ENCODE peak calls at places on chromosomes 12 and 14, in five cellular contexts. E is hepatic stellate cell, L is bronchial epithelial cell, N is WTC11, I is NAMALWA. S is an unnamed sample.

GRCh38 chr12:94263905-94264655 is 115.7 kb downstream of the PLXNC1 start:
- DNase-seq in E (no peak), L (no peak), N (peak), I (no peak), S (peak)

GRCh38 chr12:51082561-51083139 is 746 bp downstream of the CSRNP2 start:
- DNase-seq in E (peak), L (peak), N (no peak), I (peak), S (peak)

GRCh38 chr12:67721216-67721615 is 72.7 kb downstream of the DYRK2 start:
- DNase-seq in E (no peak), L (no peak), N (no peak), I (no peak), S (peak)

GRCh38 chr12:116880817-116881324 is 370 bp downstream of the HRK start:
- DNase-seq in E (peak), L (no peak), N (peak), I (peak), S (peak)

GRCh38 chr14:102008891-102009290 is 44.5 kb downstream of the DYNC1H1 start:
- DNase-seq in E (no peak), L (no peak), N (no peak), I (no peak), S (no peak)

GRCh38 chr14:69716483-69717187 is 50.3 kb upstream of the SRSF5 start:
- DNase-seq in E (peak), L (peak), N (no peak), I (no peak), S (no peak)

GRCh38 chr12:28177461-28177860 is 12.8 kb upstream of the CCDC91 start:
- DNase-seq in E (no peak), L (no peak), N (no peak), I (no peak), S (no peak)

GRCh38 chr14:22982477-22983245 is at the start of gene AJUBA:
- DNase-seq in E (peak), L (peak), N (peak), I (no peak), S (peak)

GRCh38 chr14:100789460-100790417 is 36.2 kb upstream of the MEG3 start:
- DNase-seq in E (no peak), L (no peak), N (no peak), I (no peak), S (no peak)

GRCh38 chr12:6827437-6827894 is 741 bp upstream of the P3H3 start:
- DNase-seq in E (peak), L (peak), N (peak), I (peak), S (peak)

GRCh38 chr14:95943699-95944098 is 67.1 kb downstream of the TUNAR start:
- DNase-seq in E (no peak), L (no peak), N (no peak), I (no peak), S (no peak)

GRCh38 chr14:96067985-96068930 is 29.1 kb downstream of the C14orf132 start:
- DNase-seq in E (no peak), L (no peak), N (no peak), I (no peak), S (peak)

GRCh38 chr12:15982471-15982870 is 71.3 kb downstream of the DERA start:
- DNase-seq in E (peak), L (peak), N (no peak), I (peak), S (no peak)

GRCh38 chr12:116916122-116916521 is 5.4 kb downstream of the FBXW8 start:
- DNase-seq in E (no peak), L (peak), N (no peak), I (no peak), S (no peak)

GRCh38 chr12:62700091-62700490 is 233.5 kb downstream of the MON2 start:
- DNase-seq in E (no peak), L (no peak), N (no peak), I (no peak), S (no peak)

S was measured in endodermal cell.